ENCODE peak calls at places on chromosomes 16 and 17, in nine cellular contexts. One of them, this sample, is unnamed.

GRCh38 chr17:79053251-79053925 is 21.2 kb upstream of the ENGASE start:
- DNase-seq in endothelial cell of umbilical vein: no peak
- DNase-seq in cardiac fibroblast: no peak
- DNase-seq in NCI-H1436: no peak
- DNase-seq in ELR: peak
- DNase-seq in lung: no peak
- DNase-seq in NAMALWA: no peak
- DNase-seq in 8988T: peak
- DNase-seq in heart left ventricle: no peak
- DNase-seq in this sample: no peak

GRCh38 chr17:72219136-72219823 is 98.5 kb downstream of the SOX9 start:
- DNase-seq in cardiac fibroblast: no peak
- DNase-seq in endothelial cell of umbilical vein: no peak
- DNase-seq in NAMALWA: no peak
- DNase-seq in heart left ventricle: no peak
- DNase-seq in NCI-H1436: no peak
- DNase-seq in lung: no peak
- DNase-seq in 8988T: no peak
- DNase-seq in ELR: peak
- DNase-seq in this sample: no peak

GRCh38 chr16:61836804-61837398 is 199.3 kb downstream of the CDH8 start:
- DNase-seq in lung: no peak
- DNase-seq in NAMALWA: no peak
- DNase-seq in NCI-H1436: no peak
- DNase-seq in ELR: no peak
- DNase-seq in 8988T: no peak
- DNase-seq in endothelial cell of umbilical vein: no peak
- DNase-seq in heart left ventricle: no peak
- DNase-seq in cardiac fibroblast: no peak
- DNase-seq in this sample: no peak

GRCh38 chr16:12764813-12765212 is 38.9 kb downstream of the CPPED1 start:
- DNase-seq in cardiac fibroblast: no peak
- DNase-seq in endothelial cell of umbilical vein: no peak
- DNase-seq in 8988T: no peak
- DNase-seq in heart left ventricle: no peak
- DNase-seq in ELR: no peak
- DNase-seq in NAMALWA: no peak
- DNase-seq in NCI-H1436: no peak
- DNase-seq in lung: no peak
- DNase-seq in this sample: no peak

GRCh38 chr16:50559342-50559741 is 11.1 kb downstream of the NKD1 start:
- DNase-seq in 8988T: no peak
- DNase-seq in heart left ventricle: no peak
- DNase-seq in endothelial cell of umbilical vein: no peak
- DNase-seq in lung: no peak
- DNase-seq in NCI-H1436: no peak
- DNase-seq in NAMALWA: no peak
- DNase-seq in cardiac fibroblast: no peak
- DNase-seq in ELR: no peak
- DNase-seq in this sample: no peak

GRCh38 chr16:68644303-68644702 is 807 bp upstream of the CDH3 start:
- DNase-seq in lung: no peak
- DNase-seq in NCI-H1436: no peak
- DNase-seq in cardiac fibroblast: no peak
- DNase-seq in ELR: no peak
- DNase-seq in endothelial cell of umbilical vein: no peak
- DNase-seq in NAMALWA: no peak
- DNase-seq in 8988T: no peak
- DNase-seq in heart left ventricle: no peak
- DNase-seq in this sample: no peak

GRCh38 chr17:41322903-41323895 is 7.7 kb upstream of the KRTAP17-1 start:
- DNase-seq in NCI-H1436: no peak
- DNase-seq in ELR: no peak
- DNase-seq in endothelial cell of umbilical vein: no peak
- DNase-seq in lung: no peak
- DNase-seq in heart left ventricle: no peak
- DNase-seq in 8988T: no peak
- DNase-seq in cardiac fibroblast: no peak
- DNase-seq in NAMALWA: no peak
- DNase-seq in this sample: no peak

GRCh38 chr17:67557921-67558320 is 159.8 kb upstream of the NOL11 start:
- DNase-seq in NAMALWA: no peak
- DNase-seq in heart left ventricle: no peak
- DNase-seq in ELR: peak
- DNase-seq in endothelial cell of umbilical vein: no peak
- DNase-seq in cardiac fibroblast: no peak
- DNase-seq in lung: no peak
- DNase-seq in 8988T: no peak
- DNase-seq in NCI-H1436: no peak
- DNase-seq in this sample: no peak

GRCh38 chr16:54050281-54051210 is 236.0 kb downstream of the IRX3 start:
- DNase-seq in NAMALWA: no peak
- DNase-seq in heart left ventricle: no peak
- DNase-seq in endothelial cell of umbilical vein: no peak
- DNase-seq in ELR: no peak
- DNase-seq in NCI-H1436: no peak
- DNase-seq in 8988T: no peak
- DNase-seq in cardiac fibroblast: no peak
- DNase-seq in lung: no peak
- DNase-seq in this sample: peak

GRCh38 chr17:16463341-16464000 is 28.5 kb downstream of the LRRC75A start:
- DNase-seq in NCI-H1436: no peak
- DNase-seq in NAMALWA: no peak
- DNase-seq in ELR: peak
- DNase-seq in 8988T: no peak
- DNase-seq in heart left ventricle: peak
- DNase-seq in endothelial cell of umbilical vein: peak
- DNase-seq in lung: no peak
- DNase-seq in cardiac fibroblast: peak
- DNase-seq in this sample: no peak

GRCh38 chr17:4229627-4230026 is 34.2 kb downstream of the ANKFY1 start:
- DNase-seq in cardiac fibroblast: peak
- DNase-seq in 8988T: no peak
- DNase-seq in NAMALWA: no peak
- DNase-seq in ELR: peak
- DNase-seq in NCI-H1436: no peak
- DNase-seq in endothelial cell of umbilical vein: no peak
- DNase-seq in lung: no peak
- DNase-seq in heart left ventricle: peak
- DNase-seq in this sample: no peak

GRCh38 chr16:29745126-29745852 is 501 bp downstream of the C16orf54 start:
- DNase-seq in NCI-H1436: no peak
- DNase-seq in lung: no peak
- DNase-seq in ELR: no peak
- DNase-seq in heart left ventricle: no peak
- DNase-seq in endothelial cell of umbilical vein: no peak
- DNase-seq in cardiac fibroblast: no peak
- DNase-seq in NAMALWA: peak
- DNase-seq in 8988T: no peak
- DNase-seq in this sample: peak

GRCh38 chr17:8312726-8313600 is 2.9 kb downstream of the ARHGEF15 start:
- DNase-seq in heart left ventricle: no peak
- DNase-seq in endothelial cell of umbilical vein: no peak
- DNase-seq in cardiac fibroblast: no peak
- DNase-seq in ELR: no peak
- DNase-seq in 8988T: no peak
- DNase-seq in lung: no peak
- DNase-seq in NAMALWA: no peak
- DNase-seq in NCI-H1436: no peak
- DNase-seq in this sample: no peak

GRCh38 chr16:84266451-84266850 is 26.6 kb upstream of the KCNG4 start:
- DNase-seq in 8988T: peak
- DNase-seq in lung: peak
- DNase-seq in ELR: peak
- DNase-seq in NCI-H1436: no peak
- DNase-seq in heart left ventricle: peak
- DNase-seq in cardiac fibroblast: peak
- DNase-seq in endothelial cell of umbilical vein: peak
- DNase-seq in NAMALWA: peak
- DNase-seq in this sample: no peak

GRCh38 chr16:47481698-47482374 is 20.7 kb downstream of the PHKB start:
- DNase-seq in cardiac fibroblast: no peak
- DNase-seq in endothelial cell of umbilical vein: no peak
- DNase-seq in ELR: no peak
- DNase-seq in NCI-H1436: no peak
- DNase-seq in 8988T: no peak
- DNase-seq in heart left ventricle: no peak
- DNase-seq in NAMALWA: no peak
- DNase-seq in lung: no peak
- DNase-seq in this sample: no peak

GRCh38 chr16:28067604-28068382 is 4.3 kb upstream of the GSG1L start:
- DNase-seq in heart left ventricle: no peak
- DNase-seq in ELR: peak
- DNase-seq in NCI-H1436: no peak
- DNase-seq in endothelial cell of umbilical vein: no peak
- DNase-seq in cardiac fibroblast: peak
- DNase-seq in lung: no peak
- DNase-seq in NAMALWA: no peak
- DNase-seq in 8988T: no peak
- DNase-seq in this sample: no peak

GRCh38 chr17:43970366-43970765 is 16.6 kb upstream of the PYY start:
- DNase-seq in heart left ventricle: no peak
- DNase-seq in 8988T: no peak
- DNase-seq in NCI-H1436: no peak
- DNase-seq in ELR: no peak
- DNase-seq in cardiac fibroblast: no peak
- DNase-seq in endothelial cell of umbilical vein: no peak
- DNase-seq in lung: no peak
- DNase-seq in NAMALWA: no peak
- DNase-seq in this sample: no peak

GRCh38 chr17:27218719-27219488 is 75.0 kb upstream of the WSB1 start:
- DNase-seq in ELR: no peak
- DNase-seq in lung: no peak
- DNase-seq in endothelial cell of umbilical vein: no peak
- DNase-seq in heart left ventricle: no peak
- DNase-seq in cardiac fibroblast: no peak
- DNase-seq in 8988T: no peak
- DNase-seq in NCI-H1436: no peak
- DNase-seq in NAMALWA: no peak
- DNase-seq in this sample: no peak

GRCh38 chr17:81440511-81441244 is 45.4 kb downstream of the BAHCC1 start:
- DNase-seq in cardiac fibroblast: no peak
- DNase-seq in 8988T: peak
- DNase-seq in lung: no peak
- DNase-seq in NCI-H1436: peak
- DNase-seq in ELR: peak
- DNase-seq in NAMALWA: peak
- DNase-seq in heart left ventricle: no peak
- DNase-seq in endothelial cell of umbilical vein: peak
- DNase-seq in this sample: peak

GRCh38 chr16:75225092-75225491 is 6.3 kb downstream of the CTRB1 start:
- DNase-seq in 8988T: no peak
- DNase-seq in NAMALWA: no peak
- DNase-seq in cardiac fibroblast: no peak
- DNase-seq in NCI-H1436: no peak
- DNase-seq in endothelial cell of umbilical vein: peak
- DNase-seq in lung: no peak
- DNase-seq in ELR: no peak
- DNase-seq in heart left ventricle: no peak
- DNase-seq in this sample: no peak

GRCh38 chr17:67056746-67057490 is 12.6 kb downstream of the CACNG1 start:
- DNase-seq in heart left ventricle: no peak
- DNase-seq in lung: peak
- DNase-seq in endothelial cell of umbilical vein: no peak
- DNase-seq in NAMALWA: no peak
- DNase-seq in cardiac fibroblast: no peak
- DNase-seq in NCI-H1436: no peak
- DNase-seq in 8988T: no peak
- DNase-seq in ELR: no peak
- DNase-seq in this sample: no peak

GRCh38 chr16:24988593-24989338 is 26.4 kb downstream of the ARHGAP17 start:
- DNase-seq in lung: no peak
- DNase-seq in NAMALWA: no peak
- DNase-seq in heart left ventricle: peak
- DNase-seq in cardiac fibroblast: peak
- DNase-seq in 8988T: no peak
- DNase-seq in endothelial cell of umbilical vein: peak
- DNase-seq in ELR: peak
- DNase-seq in NCI-H1436: no peak
- DNase-seq in this sample: no peak

GRCh38 chr17:75922173-75922961 is 17.7 kb upstream of the MRPL38 start:
- DNase-seq in endothelial cell of umbilical vein: no peak
- DNase-seq in 8988T: no peak
- DNase-seq in NAMALWA: no peak
- DNase-seq in cardiac fibroblast: no peak
- DNase-seq in lung: no peak
- DNase-seq in heart left ventricle: no peak
- DNase-seq in ELR: no peak
- DNase-seq in NCI-H1436: no peak
- DNase-seq in this sample: no peak

GRCh38 chr17:61381537-61381936 is 18.1 kb upstream of the TBX2 start:
- DNase-seq in NCI-H1436: no peak
- DNase-seq in endothelial cell of umbilical vein: no peak
- DNase-seq in lung: no peak
- DNase-seq in cardiac fibroblast: no peak
- DNase-seq in 8988T: no peak
- DNase-seq in heart left ventricle: no peak
- DNase-seq in NAMALWA: no peak
- DNase-seq in ELR: no peak
- DNase-seq in this sample: no peak

GRCh38 chr16:727291-727977 is 528 bp downstream of the HAGHL start:
- DNase-seq in ELR: no peak
- DNase-seq in 8988T: no peak
- DNase-seq in NAMALWA: peak
- DNase-seq in NCI-H1436: no peak
- DNase-seq in endothelial cell of umbilical vein: no peak
- DNase-seq in cardiac fibroblast: no peak
- DNase-seq in lung: no peak
- DNase-seq in heart left ventricle: peak
- DNase-seq in this sample: peak

GRCh38 chr16:75591001-75591852 is 25.0 kb downstream of the GABARAPL2 start:
- DNase-seq in 8988T: no peak
- DNase-seq in endothelial cell of umbilical vein: peak
- DNase-seq in heart left ventricle: peak
- DNase-seq in cardiac fibroblast: peak
- DNase-seq in ELR: no peak
- DNase-seq in lung: peak
- DNase-seq in NAMALWA: no peak
- DNase-seq in NCI-H1436: no peak
- DNase-seq in this sample: no peak